ENCODE peak calls at places on chromosome 13, in eight cellular contexts. O is fibroblast of gingiva; U is EL; Z is kidney glomerular epithelial cell; J is A549; V is thoracic aorta; N is effector memory CD4-positive, alpha-beta T cell; P is brain microvascular endothelial cell. I is an unnamed sample.

GRCh38 chr13:28854657-28855056 is 34.5 kb downstream of the MTUS2 start:
- DNase-seq in O (no peak), U (peak; percentile 3), Z (no peak), J (no peak), V (no peak), N (no peak), P (no peak), I (no peak)

GRCh38 chr13:113145496-113145895 is 13.0 kb upstream of the PROZ start:
- DNase-seq in O (no peak), U (no peak), Z (no peak), J (no peak), V (no peak), N (no peak), P (no peak), I (no peak)

GRCh38 chr13:113762538-113762937 is 3.5 kb downstream of the TMEM255B start:
- DNase-seq in O (no peak), U (no peak), Z (no peak), J (no peak), V (no peak), N (no peak), P (no peak), I (no peak)

GRCh38 chr13:43019811-43020210 is 3.6 kb upstream of the DNAJC15 start:
- DNase-seq in O (no peak), U (peak; percentile 16), Z (no peak), J (no peak), V (no peak), N (no peak), P (no peak), I (no peak)

GRCh38 chr13:24228852-24229458 is 68.4 kb downstream of the SPATA13 start:
- DNase-seq in O (peak; percentile 61), U (peak; percentile 61), Z (peak; percentile 46), J (peak; percentile 72), V (no peak), N (no peak), P (peak; percentile 60), I (no peak)

GRCh38 chr13:76610819-76611415 is 275.3 kb downstream of the KCTD12 start:
- DNase-seq in O (no peak), U (no peak), Z (no peak), J (no peak), V (no peak), N (no peak), P (no peak), I (no peak)

GRCh38 chr13:112582305-112582704 is 5.6 kb downstream of the TUBGCP3 start:
- DNase-seq in O (no peak), U (no peak), Z (no peak), J (no peak), V (no peak), N (no peak), P (no peak), I (no peak)

GRCh38 chr13:44425041-44425814 is 51.6 kb downstream of the SERP2 start:
- DNase-seq in O (no peak), U (no peak), Z (no peak), J (no peak), V (no peak), N (no peak), P (peak; percentile 18), I (no peak)

GRCh38 chr13:36158606-36159005 is 27.4 kb upstream of the DCLK1 start:
- DNase-seq in O (no peak), U (no peak), Z (peak; percentile 60), J (no peak), V (no peak), N (no peak), P (no peak), I (no peak)

GRCh38 chr13:102597029-102598015 is 536 bp downstream of the TPP2 start:
- DNase-seq in O (peak; percentile 42), U (peak; percentile 20), Z (peak; percentile 30), J (peak; percentile 1), V (no peak), N (no peak), P (peak; percentile 7), I (peak; percentile 20)

GRCh38 chr13:21014666-21015170 is 46.7 kb downstream of the LATS2 start:
- DNase-seq in O (peak; percentile 97), U (peak; percentile 79), Z (peak; percentile 81), J (peak; percentile 21), V (no peak), N (no peak), P (peak; percentile 69), I (no peak)

GRCh38 chr13:46386996-46387851 is at the start of gene RUBCNL:
- DNase-seq in O (no peak), U (peak; percentile 22), Z (peak; percentile 64), J (peak; percentile 29), V (no peak), N (no peak), P (peak; percentile 9), I (peak; percentile 20)

GRCh38 chr13:77026783-77027621 is at the start of gene FBXL3:
- DNase-seq in O (peak; percentile 94), U (peak; percentile 93), Z (peak; percentile 92), J (peak; percentile 70), V (no peak), N (peak; percentile 80), P (peak; percentile 89), I (peak; percentile 76)